ENCODE peak calls at places on chromosomes 12 and 14, in six cellular contexts. L is nucleus accumbens; P is stimulated activated CD4-positive, alpha-beta T cell treated with anti-CD3 and anti-CD28 coated beads, Interleukin-1b, Interleukin-23, amount 100 ng/mL, for 1 hour; C is naive thymus-derived CD8-positive, alpha-beta T cell; Z is dorsolateral prefrontal cortex; Q is stimulated activated CD8-positive, alpha-beta memory T cell treated with anti-CD3 and anti-CD28 coated beads, Interleukin-15, amount 100 ng/mL, for 1 hour. J is an unnamed sample.

GRCh38 chr14:51996148-51996746 is 6.9 kb downstream of the RTRAF start:
- DNase-seq in L (no peak), P (no peak), C (no peak), Z (no peak), Q (no peak), J (no peak)

GRCh38 chr14:105765893-105766614 is 239.7 kb downstream of the TMEM121 start:
- DNase-seq in L (no peak), P (no peak), C (no peak), Z (no peak), Q (no peak), J (no peak)

GRCh38 chr12:120710805-120711296 is 593 bp downstream of the UNC119B start:
- DNase-seq in L (no peak), P (no peak), C (peak), Z (no peak), Q (no peak), J (no peak)

GRCh38 chr14:54226103-54226502 is 170.7 kb upstream of the CDKN3 start:
- DNase-seq in L (no peak), P (no peak), C (no peak), Z (no peak), Q (no peak), J (no peak)

GRCh38 chr12:92938623-92939022 is 9.5 kb upstream of the EEA1 start:
- DNase-seq in L (no peak), P (no peak), C (no peak), Z (no peak), Q (no peak), J (no peak)

GRCh38 chr14:90547250-90547649 is 150.4 kb downstream of the CALM1 start:
- DNase-seq in L (no peak), P (no peak), C (no peak), Z (no peak), Q (no peak), J (no peak)

GRCh38 chr12:28209782-28210181 is 19.5 kb downstream of the CCDC91 start:
- DNase-seq in L (no peak), P (no peak), C (no peak), Z (no peak), Q (no peak), J (no peak)

GRCh38 chr12:52010152-52010622 is 3.4 kb downstream of the TAMALIN start:
- DNase-seq in L (peak), P (no peak), C (no peak), Z (peak), Q (no peak), J (no peak)

GRCh38 chr14:105528859-105529505 is 2.6 kb downstream of the TMEM121 start:
- DNase-seq in L (no peak), P (no peak), C (no peak), Z (no peak), Q (no peak), J (no peak)

GRCh38 chr12:77980782-77981181 is 150.1 kb downstream of the NAV3 start:
- DNase-seq in L (no peak), P (no peak), C (no peak), Z (no peak), Q (no peak), J (no peak)

GRCh38 chr12:42611571-42612257 is 22.2 kb upstream of the PRICKLE1 start:
- DNase-seq in L (no peak), P (no peak), C (no peak), Z (no peak), Q (no peak), J (no peak)

GRCh38 chr12:119176267-119177055 is 2.3 kb upstream of the HSPB8 start:
- DNase-seq in L (peak), P (no peak), C (no peak), Z (peak), Q (no peak), J (no peak)

GRCh38 chr12:9634177-9634803 is 26.6 kb upstream of the KLRB1 start:
- DNase-seq in L (no peak), P (peak), C (peak), Z (no peak), Q (peak), J (peak)

GRCh38 chr14:30330452-30330851 is 228.5 kb upstream of the G2E3 start:
- DNase-seq in L (no peak), P (no peak), C (no peak), Z (no peak), Q (no peak), J (no peak)

GRCh38 chr14:90060312-90060964 is 1.4 kb upstream of the KCNK13 start:
- DNase-seq in L (peak), P (no peak), C (peak), Z (peak), Q (no peak), J (no peak)

GRCh38 chr12:131131077-131131807 is 177.5 kb downstream of the ADGRD1 start:
- DNase-seq in L (no peak), P (no peak), C (no peak), Z (no peak), Q (no peak), J (no peak)

GRCh38 chr12:33605776-33606175 is 166.2 kb upstream of the SYT10 start:
- DNase-seq in L (no peak), P (no peak), C (no peak), Z (no peak), Q (no peak), J (no peak)

GRCh38 chr12:2194571-2194970 is 141.8 kb downstream of the CACNA1C start:
- DNase-seq in L (no peak), P (no peak), C (no peak), Z (no peak), Q (no peak), J (no peak)

GRCh38 chr14:68466491-68466977 is 326.3 kb downstream of the ZFP36L1 start:
- DNase-seq in L (no peak), P (no peak), C (no peak), Z (no peak), Q (no peak), J (no peak)

GRCh38 chr14:24690492-24690891 is 56.5 kb upstream of the GZMB start:
- DNase-seq in L (no peak), P (no peak), C (no peak), Z (no peak), Q (no peak), J (no peak)

GRCh38 chr12:89732511-89732910 is 23.9 kb upstream of the ATP2B1 start:
- DNase-seq in L (no peak), P (no peak), C (no peak), Z (no peak), Q (no peak), J (no peak)

GRCh38 chr14:102043251-102044025 is 43.4 kb downstream of the HSP90AA1 start:
- DNase-seq in L (peak), P (no peak), C (no peak), Z (no peak), Q (no peak), J (no peak)

GRCh38 chr12:52395761-52396434 is 10.2 kb downstream of the KRT82 start:
- DNase-seq in L (no peak), P (no peak), C (no peak), Z (no peak), Q (no peak), J (no peak)

GRCh38 chr14:64692597-64693350 is 11.4 kb upstream of the PLEKHG3 start:
- DNase-seq in L (no peak), P (no peak), C (no peak), Z (no peak), Q (no peak), J (no peak)

GRCh38 chr14:89164168-89165074 is 252.6 kb downstream of the FOXN3 start:
- DNase-seq in L (no peak), P (no peak), C (no peak), Z (no peak), Q (no peak), J (no peak)

J was measured in effector CD4-positive, alpha-beta T cell.